ENCODE peak calls at places on chromosome 18, in six cellular contexts. U, N, D, B, M and C are unnamed samples.

GRCh38 chr18:1408331-1408835 is 503.7 kb downstream of the ADCYAP1 start:
- DNase-seq in B (no peak), D (no peak), U (no peak), M (no peak), N (no peak), C (no peak)

GRCh38 chr18:34493099-34493544 is 217.0 kb upstream of the DTNA start:
- DNase-seq in D (peak; percentile 72), M (peak; percentile 78), N (no peak), B (no peak), U (peak; percentile 87), C (peak; percentile 87)

GRCh38 chr18:40782731-40783130 is 1172.3 kb upstream of the PIK3C3 start:
- DNase-seq in D (no peak), N (no peak), U (no peak), M (no peak), B (no peak), C (no peak)

GRCh38 chr18:7066965-7067555 is 50.5 kb downstream of the LAMA1 start:
- DNase-seq in M (no peak), B (no peak), D (no peak), N (no peak), U (no peak), C (no peak)

GRCh38 chr18:75681538-75682115 is 254.1 kb upstream of the SMIM21 start:
- DNase-seq in U (no peak), M (no peak), B (no peak), D (no peak), N (no peak), C (no peak)

GRCh38 chr18:12011962-12012549 is 30.7 kb downstream of the IMPA2 start:
- DNase-seq in N (no peak), B (no peak), U (no peak), M (no peak), D (no peak), C (no peak)

GRCh38 chr18:23627325-23627724 is 35.4 kb downstream of the ANKRD29 start:
- DNase-seq in U (no peak), M (no peak), B (peak; percentile 64), N (no peak), D (peak; percentile 37), C (peak; percentile 85)

GRCh38 chr18:23725351-23725750 is 36.1 kb downstream of the LAMA3 start:
- DNase-seq in N (no peak), U (no peak), D (no peak), B (no peak), M (no peak), C (no peak)

GRCh38 chr18:46756559-46757201 is at the start of gene ST8SIA5:
- DNase-seq in U (peak; percentile 74), B (no peak), N (no peak), M (peak; percentile 88), D (no peak), C (no peak)

GRCh38 chr18:42931501-42931900 is 184.0 kb downstream of the RIT2 start:
- DNase-seq in N (no peak), U (no peak), M (no peak), B (no peak), D (no peak), C (peak; percentile 92)

GRCh38 chr18:32922951-32923430 is 150.2 kb upstream of the KLHL14 start:
- DNase-seq in B (no peak), N (no peak), M (no peak), U (no peak), D (no peak), C (no peak)

GRCh38 chr18:34350778-34351177 is 126.1 kb upstream of the NOL4 start:
- DNase-seq in B (no peak), D (no peak), U (no peak), M (no peak), N (no peak), C (no peak)

GRCh38 chr18:11654736-11655604 is 34.1 kb upstream of the GNAL start:
- DNase-seq in N (peak; percentile 72), U (peak; percentile 59), B (peak; percentile 27), M (peak; percentile 94), D (no peak), C (peak; percentile 32)

GRCh38 chr18:35438480-35439234 is 59.1 kb downstream of the INO80C start:
- DNase-seq in M (no peak), D (no peak), N (no peak), U (no peak), B (no peak), C (no peak)

GRCh38 chr18:12657048-12657848 is 659 bp downstream of the SPIRE1 start:
- DNase-seq in M (peak; percentile 54), U (peak; percentile 78), N (peak; percentile 61), D (no peak), B (no peak), C (peak; percentile 29)

GRCh38 chr18:35469696-35470095 is 28.1 kb downstream of the INO80C start:
- DNase-seq in N (no peak), U (no peak), B (no peak), M (no peak), D (peak; percentile 86), C (peak; percentile 24)

GRCh38 chr18:50879302-50880107 is 587 bp downstream of the ME2 start:
- DNase-seq in U (no peak), D (peak; percentile 18), B (no peak), N (peak; percentile 5), M (no peak), C (peak; percentile 64)

GRCh38 chr18:11147962-11148654 is 1.3 kb downstream of the PIEZO2 start:
- DNase-seq in D (no peak), B (no peak), N (no peak), U (no peak), M (peak; percentile 62), C (no peak)

GRCh38 chr18:2891526-2892431 is 45.0 kb downstream of the EMILIN2 start:
- DNase-seq in M (no peak), D (no peak), B (no peak), N (no peak), U (no peak), C (no peak)

GRCh38 chr18:55509631-55510372 is 78.2 kb downstream of the TCF4 start:
- DNase-seq in D (no peak), U (no peak), B (no peak), N (no peak), M (no peak), C (peak; percentile 91)

GRCh38 chr18:79496978-79497637 is 101.4 kb downstream of the NFATC1 start:
- DNase-seq in U (no peak), D (no peak), M (no peak), N (no peak), B (no peak), C (no peak)
- TF ChIP-seq POLR2AphosphoS5 in U (no peak), D (no peak), M (no peak), N (no peak), B (no peak), C (no peak)

DNA sequence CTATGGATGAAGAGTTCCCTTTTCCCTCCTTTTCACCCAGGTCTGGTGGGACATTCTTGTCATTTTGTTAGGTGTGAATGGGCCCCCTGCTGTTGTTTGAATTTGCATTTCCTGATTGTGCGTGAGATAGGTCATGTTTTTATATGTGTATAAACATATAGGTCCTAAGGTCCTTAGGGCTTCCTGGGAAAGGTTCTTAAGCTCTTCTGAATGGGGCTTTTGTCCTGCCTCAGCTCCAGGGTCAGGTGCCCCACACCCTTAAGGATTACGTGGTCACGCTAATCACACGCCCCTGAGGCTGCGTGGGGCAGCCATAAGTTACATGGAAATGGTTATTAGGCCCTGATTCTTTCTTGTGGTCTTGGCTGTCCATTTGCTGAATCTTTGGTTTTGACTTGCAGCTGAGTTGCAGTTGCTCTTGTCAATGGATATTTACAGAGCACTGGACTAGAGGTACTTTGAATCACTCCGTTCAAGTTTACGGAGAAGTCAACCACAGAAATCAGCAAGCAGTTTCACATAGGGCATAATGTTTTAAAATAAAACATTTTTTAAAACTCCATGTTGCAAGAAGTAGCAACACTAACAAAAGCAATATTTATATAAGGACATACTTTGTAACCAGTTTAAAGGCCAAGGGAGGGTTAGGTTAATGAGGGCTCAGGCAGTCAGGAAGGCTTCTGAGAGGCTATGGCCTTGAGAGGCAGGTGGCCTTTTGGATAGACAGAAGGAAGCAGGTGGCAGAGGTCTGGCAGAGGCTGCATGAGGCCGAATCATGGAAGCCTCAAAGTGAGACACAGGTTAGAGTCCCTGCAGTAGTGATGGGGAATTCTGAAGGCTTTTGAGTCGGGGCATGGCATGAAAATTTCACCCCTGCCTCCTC is 24.2 kb downstream of the LIPG start:
- DNase-seq in N (no peak), D (no peak), M (no peak), B (no peak), U (no peak), C (no peak)
- TF ChIP-seq MAX in N (no peak), D (no peak), M (no peak), B (no peak), U (no peak), C (no peak)

GRCh38 chr18:48544661-48545415 is 6.0 kb downstream of the CTIF start:
- DNase-seq in M (no peak), D (no peak), B (no peak), U (no peak), N (no peak), C (no peak)

GRCh38 chr18:48546411-48546810 is 7.6 kb downstream of the CTIF start:
- DNase-seq in B (no peak), U (no peak), N (no peak), M (no peak), D (no peak), C (no peak)

GRCh38 chr18:48547456-48548403 is 8.9 kb downstream of the CTIF start:
- DNase-seq in U (no peak), D (no peak), M (no peak), N (peak; percentile 14), B (no peak), C (no peak)

GRCh38 chr18:48544116-48544515 is 5.3 kb downstream of the CTIF start:
- DNase-seq in U (no peak), M (no peak), N (no peak), B (no peak), D (no peak), C (no peak)

GRCh38 chr18:48545690-48546365 is 7.0 kb downstream of the CTIF start:
- DNase-seq in B (no peak), N (peak; percentile 44), U (peak; percentile 59), M (peak; percentile 62), D (no peak), C (peak; percentile 92)
- TF ChIP-seq POLR2AphosphoS5 in B (no peak), N (no peak), U (no peak), M (peak; percentile 64), D (no peak), C (no peak)

GRCh38 chr18:22168360-22168921 is 948 bp upstream of the GATA6 start:
- DNase-seq in U (peak; percentile 41), M (peak; percentile 58), N (peak; percentile 62), D (peak; percentile 28), B (no peak), C (peak; percentile 55)
- TF ChIP-seq MAX in U (no peak), M (no peak), N (no peak), D (no peak), B (peak; percentile 8), C (no peak)

GRCh38 chr18:76822510-76823165 is at the start of gene ZNF236:
- DNase-seq in M (peak; percentile 69), B (no peak), U (peak; percentile 96), D (peak; percentile 35), N (peak; percentile 77), C (peak; percentile 44)
- TF ChIP-seq POLR2AphosphoS5 in M (peak; percentile 52), B (peak; percentile 87), U (peak; percentile 69), D (peak; percentile 35), N (peak; percentile 55), C (peak; percentile 93)

GRCh38 chr18:36693931-36694661 is 134.7 kb downstream of the TPGS2 start:
- DNase-seq in D (peak; percentile 38), N (no peak), M (no peak), B (no peak), U (no peak), C (no peak)
- TF ChIP-seq MAX in D (no peak), N (no peak), M (no peak), B (no peak), U (no peak), C (no peak)